ENCODE peak calls at places on chromosomes 12 and 14, in ten cellular contexts. Z, O, B, G, X, T, I, Q, Y and P are unnamed samples.

GRCh38 chr12:13505224-13505623 is 308.7 kb downstream of the EMP1 start:
- DNase-seq in I (no peak), T (no peak), Y (no peak), Q (no peak), X (no peak), O (no peak), G (no peak), Z (no peak), B (no peak), P (no peak)

GRCh38 chr14:21106191-21106505 is 5.3 kb downstream of the TMEM253 start:
- DNase-seq in I (no peak), G (peak; percentile 15), T (no peak), X (no peak), Y (no peak), Z (no peak), Q (no peak), B (no peak), O (peak; percentile 82), P (no peak)

GRCh38 chr14:61530296-61530695 is 165.0 kb upstream of the HIF1A start:
- DNase-seq in O (no peak), Y (no peak), Q (no peak), G (no peak), B (no peak), Z (no peak), T (no peak), I (no peak), X (no peak), P (no peak)

GRCh38 chr12:27014859-27015729 is 910 bp upstream of the TM7SF3 start:
- DNase-seq in B (no peak), I (no peak), T (no peak), G (no peak), Z (no peak), Q (no peak), X (no peak), Y (peak; percentile 9), O (peak; percentile 30), P (no peak)

GRCh38 chr12:57549203-57549908 is 488 bp upstream of the KIF5A start:
- DNase-seq in Q (no peak), Z (no peak), Y (no peak), X (no peak), T (no peak), G (no peak), O (no peak), B (no peak), I (no peak), P (no peak)

GRCh38 chr14:22929848-22930364 is 730 bp upstream of the PRMT5 start:
- DNase-seq in T (no peak), I (no peak), B (no peak), Q (no peak), X (no peak), O (no peak), G (no peak), Y (no peak), Z (no peak), P (no peak)

GRCh38 chr12:7162691-7163114 is 26.8 kb upstream of the PEX5 start:
- DNase-seq in Z (no peak), X (no peak), B (no peak), I (no peak), Y (no peak), T (no peak), Q (peak; percentile 35), G (no peak), O (peak; percentile 74), P (no peak)

GRCh38 chr12:132807295-132808222 is 21.1 kb downstream of the GOLGA3 start:
- DNase-seq in I (no peak), B (no peak), X (no peak), G (no peak), Q (no peak), Y (peak; percentile 12), O (no peak), Z (no peak), T (no peak), P (no peak)

GRCh38 chr14:61860294-61860918 is 98.2 kb downstream of the SNAPC1 start:
- DNase-seq in X (no peak), O (peak; percentile 69), T (peak; percentile 41), B (no peak), Z (peak; percentile 40), Y (peak; percentile 66), G (peak; percentile 56), I (no peak), Q (peak; percentile 75), P (no peak)

GRCh38 chr12:63294327-63294632 is 143.3 kb upstream of the AVPR1A start:
- DNase-seq in Z (no peak), G (no peak), O (peak; percentile 80), B (no peak), Y (no peak), I (no peak), Q (no peak), X (no peak), T (no peak), P (no peak)

GRCh38 chr12:126337556-126337955 is 1272.3 kb downstream of the AACS start:
- DNase-seq in Z (no peak), G (no peak), O (peak; percentile 1), Q (no peak), Y (no peak), I (no peak), T (no peak), X (no peak), B (no peak), P (no peak)

GRCh38 chr12:71665109-71665476 is 992 bp downstream of the THAP2 start:
- DNase-seq in T (no peak), G (no peak), X (no peak), O (no peak), Q (no peak), B (no peak), Z (no peak), Y (no peak), I (no peak), P (no peak)

GRCh38 chr14:31173120-31173837 is 34.3 kb downstream of the HECTD1 start:
- DNase-seq in I (no peak), Y (no peak), B (no peak), T (no peak), Q (no peak), O (no peak), Z (no peak), X (no peak), G (no peak), P (no peak)

DNA sequence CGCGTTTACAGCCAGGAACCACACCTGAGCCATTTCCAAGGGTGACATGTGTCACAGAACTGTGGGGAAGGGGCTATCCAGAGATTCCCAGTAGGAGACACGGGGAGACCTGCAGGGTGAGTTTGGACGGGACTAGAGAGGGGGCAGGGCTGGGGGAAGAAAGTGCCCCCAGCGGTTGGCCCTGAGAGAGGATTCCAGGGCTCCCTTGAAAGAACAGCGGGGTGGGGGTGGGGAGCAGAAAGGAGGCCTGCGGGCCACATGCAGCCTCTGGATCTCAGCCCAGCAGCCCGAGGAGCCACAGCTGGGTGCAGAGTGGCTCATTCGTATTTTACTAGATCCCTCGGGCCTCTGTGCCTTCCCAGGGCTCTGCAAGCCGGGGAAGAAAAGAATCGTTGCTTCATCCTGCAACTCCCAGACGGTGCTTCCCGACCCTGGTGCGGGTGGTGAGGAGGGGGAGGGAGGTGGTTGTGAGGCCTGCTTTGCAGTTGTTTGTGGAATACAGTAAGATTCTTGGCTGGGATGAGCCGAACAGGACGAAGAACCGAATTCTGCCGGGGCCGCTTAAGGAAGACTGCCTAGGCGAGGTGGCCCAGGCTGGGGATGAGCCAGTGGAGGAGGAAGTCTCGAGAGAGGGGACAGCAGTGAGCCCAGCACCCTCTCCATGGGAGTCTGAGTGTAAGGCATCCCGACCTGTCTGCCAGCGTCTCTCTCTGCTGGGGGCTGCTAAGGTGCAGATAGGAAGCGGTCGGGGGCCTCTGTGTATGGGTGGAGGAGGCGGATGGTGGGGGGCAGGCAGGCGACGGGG is 36.1 kb upstream of the ANKRD9 start:
- DNase-seq in Y (no peak), B (no peak), O (no peak), Q (no peak), I (no peak), G (no peak), X (no peak), Z (no peak), T (no peak), P (no peak)
- TF ChIP-seq CTCF in Y (no peak), B (no peak), O (no peak), Q (no peak), I (no peak), G (no peak), X (no peak), Z (no peak), T (no peak), P (peak; percentile 13)

DNA sequence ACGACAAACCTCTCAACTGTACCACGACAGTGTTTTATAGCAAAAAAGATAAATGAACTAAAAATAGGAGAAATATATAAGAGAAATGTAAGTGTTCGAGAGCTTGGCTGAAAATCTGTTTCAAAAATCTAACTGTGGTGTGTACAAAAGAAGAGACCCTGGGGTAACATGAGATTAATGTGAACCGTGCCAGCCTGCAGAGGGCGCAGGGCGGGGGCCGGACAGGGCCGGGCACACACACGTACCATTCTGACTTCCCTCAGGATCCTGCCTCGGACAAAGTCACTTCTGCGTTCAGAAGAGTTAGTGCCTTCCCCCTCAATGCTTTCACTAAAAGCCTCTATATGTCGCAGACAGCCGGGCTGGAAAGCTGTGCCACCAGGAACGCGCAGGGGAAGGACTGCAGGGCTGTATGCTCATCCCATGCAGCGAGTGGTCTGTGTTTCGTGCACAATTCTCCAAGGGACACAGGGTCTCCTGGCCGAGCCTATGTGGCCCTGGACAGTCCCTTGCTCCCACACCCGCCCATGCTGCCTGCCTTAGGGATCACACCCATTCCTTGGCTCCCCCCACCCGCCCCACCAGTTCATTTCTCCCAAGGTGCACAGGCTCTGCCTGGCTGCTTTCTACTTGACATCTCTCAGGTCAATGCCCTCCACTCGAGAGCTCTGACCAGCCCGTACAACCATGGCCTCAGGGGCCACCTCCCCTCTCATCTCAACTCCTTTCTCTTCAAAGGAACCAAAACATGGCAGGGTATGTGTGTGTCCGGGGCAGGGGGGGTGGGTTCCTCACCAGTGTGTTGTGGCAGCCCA is 8.5 kb downstream of the CDCA4 start:
- DNase-seq in B (no peak), O (peak; percentile 52), Q (peak; percentile 6), I (no peak), T (no peak), Y (no peak), G (peak; percentile 62), Z (no peak), X (no peak), P (no peak)
- TF ChIP-seq CTCF in B (no peak), O (peak; percentile 57), Q (no peak), I (no peak), T (no peak), Y (peak; percentile 85), G (peak; percentile 61), Z (peak; percentile 39), X (peak; percentile 73), P (peak; percentile 29)

DNA sequence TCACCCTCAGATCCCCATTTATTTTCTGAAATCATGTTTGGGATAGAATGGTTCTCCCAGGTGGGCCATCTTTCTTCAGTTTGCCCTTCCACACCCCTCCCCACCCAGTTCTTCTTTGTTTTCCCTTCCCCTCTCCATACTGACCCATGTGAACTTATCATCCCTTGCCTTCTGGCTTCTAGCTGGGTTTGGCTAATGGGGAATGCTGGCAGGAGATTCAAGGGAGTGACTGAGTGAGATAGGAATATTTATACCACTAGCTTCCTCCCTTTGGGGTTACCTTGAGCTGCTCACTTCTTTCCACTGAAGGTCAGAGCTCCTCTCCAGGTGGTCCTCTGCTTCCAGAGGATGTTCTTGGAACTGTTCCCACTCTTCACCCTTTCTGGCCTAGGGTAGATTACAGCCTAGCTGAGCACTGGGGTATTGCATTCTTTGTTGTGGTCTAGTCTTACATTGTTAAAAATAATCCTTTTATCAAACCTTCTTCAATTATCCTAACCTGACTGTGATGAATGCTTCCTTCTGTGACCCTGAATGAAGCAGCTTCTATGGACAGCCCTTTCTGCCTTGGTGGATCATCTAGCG is 88.3 kb upstream of the ATP2B1 start:
- DNase-seq in I (no peak), Q (no peak), B (no peak), Z (no peak), G (no peak), Y (no peak), O (no peak), T (no peak), X (no peak), P (no peak)
- TF ChIP-seq CTCF in I (no peak), Q (no peak), B (no peak), Z (no peak), G (peak; percentile 7), Y (no peak), O (no peak), T (no peak), X (no peak), P (no peak)

GRCh38 chr12:47707905-47708543 is 2.2 kb upstream of the RPAP3 start:
- DNase-seq in O (no peak), Q (no peak), T (no peak), X (no peak), B (no peak), G (no peak), Z (no peak), Y (peak; percentile 25), I (no peak), P (no peak)
- TF ChIP-seq CTCF in O (no peak), Q (no peak), T (no peak), X (no peak), B (no peak), G (no peak), Z (no peak), Y (no peak), I (no peak), P (no peak)